ENCODE peak calls at places on chromosome 15, in four cellular contexts. H, K, T and C are unnamed samples.

GRCh38 chr15:90570643-90571042 is 40.9 kb downstream of the CRTC3 start:
- DNase-seq in T (no peak), H (no peak), K (no peak), C (no peak)

GRCh38 chr15:42608110-42608531 is 32.7 kb downstream of the STARD9 start:
- DNase-seq in T (peak; percentile 32), K (peak; percentile 33), H (no peak), C (peak; percentile 25)

GRCh38 chr15:71411538-71412482 is 296.5 kb downstream of the THSD4 start:
- DNase-seq in T (no peak), K (no peak), H (no peak), C (no peak)

GRCh38 chr15:97978408-97979130 is 18.1 kb downstream of the ARRDC4 start:
- DNase-seq in T (no peak), K (no peak), H (peak; percentile 89), C (no peak)

GRCh38 chr15:37142371-37142770 is 42.0 kb upstream of the MEIS2 start:
- DNase-seq in K (no peak), H (no peak), T (no peak), C (no peak)

GRCh38 chr15:85088300-85088699 is 106.6 kb downstream of the PDE8A start:
- DNase-seq in H (no peak), T (no peak), K (no peak), C (no peak)

GRCh38 chr15:101399431-101399830 is 90.1 kb downstream of the PCSK6 start:
- DNase-seq in T (no peak), H (no peak), K (no peak), C (no peak)

GRCh38 chr15:85598203-85598602 is 196.5 kb downstream of the KLHL25 start:
- DNase-seq in K (no peak), H (no peak), T (no peak), C (no peak)

GRCh38 chr15:43133429-43134156 is at the start of gene TMEM62:
- DNase-seq in K (peak; percentile 70), T (peak; percentile 63), H (peak; percentile 94), C (peak; percentile 74)

GRCh38 chr15:88498991-88499390 is 31.5 kb downstream of the MRPS11 start:
- DNase-seq in H (no peak), T (no peak), K (no peak), C (no peak)

GRCh38 chr15:41928637-41929620 is 35.1 kb upstream of the SPTBN5 start:
- DNase-seq in H (no peak), K (peak; percentile 56), T (no peak), C (no peak)

GRCh38 chr15:28895566-28895965 is 9.8 kb downstream of the APBA2 start:
- DNase-seq in K (no peak), H (no peak), T (no peak), C (no peak)

GRCh38 chr15:66743703-66744536 is 41.9 kb downstream of the SMAD6 start:
- DNase-seq in H (no peak), T (no peak), K (no peak), C (no peak)

DNA sequence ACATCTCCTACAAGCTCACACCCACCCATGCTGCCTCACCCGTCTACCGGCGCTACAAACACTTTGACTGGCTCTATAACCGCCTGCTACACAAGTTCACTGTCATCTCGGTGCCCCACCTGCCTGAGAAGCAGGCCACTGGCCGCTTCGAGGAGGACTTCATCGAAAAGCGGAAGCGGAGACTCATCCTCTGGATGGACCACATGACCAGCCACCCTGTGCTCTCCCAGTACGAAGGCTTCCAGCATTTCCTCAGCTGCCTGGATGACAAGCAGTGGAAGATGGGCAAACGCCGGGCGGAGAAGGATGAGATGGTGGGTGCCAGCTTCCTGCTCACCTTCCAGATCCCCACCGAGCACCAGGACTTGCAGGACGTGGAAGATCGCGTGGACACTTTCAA is 2.1 kb downstream of the SNX33 start:
- DNase-seq in K (no peak), H (no peak), T (no peak), C (no peak)
- H3K4me3 ChIP-seq in K (no peak overlapping the region), H (no peak overlapping the region), T (no peak overlapping the region), C (no peak overlapping the region)

GRCh38 chr15:81274255-81274654 is 49.7 kb downstream of the STARD5 start:
- DNase-seq in T (no peak), H (no peak), K (no peak), C (no peak)

GRCh38 chr15:81273855-81274254 is 50.1 kb downstream of the STARD5 start:
- DNase-seq in T (no peak), K (no peak), H (peak; percentile 81), C (no peak)

GRCh38 chr15:81275711-81276417 is 48.1 kb downstream of the STARD5 start:
- DNase-seq in H (no peak), T (no peak), K (no peak), C (no peak)

GRCh38 chr15:81273200-81273599 is 50.7 kb downstream of the STARD5 start:
- DNase-seq in H (no peak), T (no peak), K (no peak), C (no peak)

DNA sequence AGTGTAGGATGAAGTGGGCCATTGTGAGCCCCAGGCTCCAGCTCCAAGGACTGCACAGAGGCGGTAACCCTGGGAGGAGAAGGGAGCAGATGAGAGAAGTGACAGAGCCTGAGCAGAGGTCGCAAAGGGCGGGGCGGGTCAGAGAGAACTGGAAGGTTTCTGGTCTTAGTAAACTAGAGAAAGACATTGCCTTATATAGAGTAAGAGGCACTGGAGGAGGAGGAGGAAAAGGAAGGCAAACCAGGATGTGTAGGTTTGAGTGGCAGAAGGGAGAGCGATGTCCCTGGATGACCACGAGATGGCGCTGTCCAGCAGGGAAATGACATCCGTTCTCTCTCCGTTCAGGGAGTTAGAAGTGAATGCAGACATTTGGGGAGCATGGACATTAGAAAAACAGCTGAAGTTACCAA is 49.0 kb downstream of the STARD5 start:
- DNase-seq in T (peak; percentile 80), K (peak; percentile 67), H (peak; percentile 87), C (peak; percentile 72)
- H3K4me3 ChIP-seq in T (no peak overlapping the region), K (no peak overlapping the region), H (no peak overlapping the region), C (no peak overlapping the region)

GRCh38 chr15:40789119-40789518 is 17.8 kb upstream of the ZFYVE19 start:
- DNase-seq in K (no peak), T (no peak), H (no peak), C (no peak)

GRCh38 chr15:40785814-40786213 is 16.0 kb downstream of the C15orf62 start:
- DNase-seq in K (no peak), T (no peak), H (no peak), C (no peak)

GRCh38 chr15:40787344-40787841 is 17.6 kb downstream of the C15orf62 start:
- DNase-seq in H (no peak), T (peak; percentile 33), K (no peak), C (no peak)

GRCh38 chr15:40789999-40790398 is 16.9 kb upstream of the ZFYVE19 start:
- DNase-seq in H (no peak), K (no peak), T (no peak), C (no peak)

GRCh38 chr15:40787991-40788390 is 18.2 kb downstream of the C15orf62 start:
- DNase-seq in T (no peak), H (no peak), K (no peak), C (no peak)
- H3K4me3 ChIP-seq in T (no peak overlapping the region), H (no peak overlapping the region), K (no peak overlapping the region), C (no peak overlapping the region)

GRCh38 chr15:48494646-48495045 is 150.9 kb downstream of the FBN1 start:
- DNase-seq in K (no peak), T (no peak), H (no peak), C (no peak)
- H3K4me3 ChIP-seq in K (no peak overlapping the region), T (no peak overlapping the region), H (no peak overlapping the region), C (no peak overlapping the region)

DNA sequence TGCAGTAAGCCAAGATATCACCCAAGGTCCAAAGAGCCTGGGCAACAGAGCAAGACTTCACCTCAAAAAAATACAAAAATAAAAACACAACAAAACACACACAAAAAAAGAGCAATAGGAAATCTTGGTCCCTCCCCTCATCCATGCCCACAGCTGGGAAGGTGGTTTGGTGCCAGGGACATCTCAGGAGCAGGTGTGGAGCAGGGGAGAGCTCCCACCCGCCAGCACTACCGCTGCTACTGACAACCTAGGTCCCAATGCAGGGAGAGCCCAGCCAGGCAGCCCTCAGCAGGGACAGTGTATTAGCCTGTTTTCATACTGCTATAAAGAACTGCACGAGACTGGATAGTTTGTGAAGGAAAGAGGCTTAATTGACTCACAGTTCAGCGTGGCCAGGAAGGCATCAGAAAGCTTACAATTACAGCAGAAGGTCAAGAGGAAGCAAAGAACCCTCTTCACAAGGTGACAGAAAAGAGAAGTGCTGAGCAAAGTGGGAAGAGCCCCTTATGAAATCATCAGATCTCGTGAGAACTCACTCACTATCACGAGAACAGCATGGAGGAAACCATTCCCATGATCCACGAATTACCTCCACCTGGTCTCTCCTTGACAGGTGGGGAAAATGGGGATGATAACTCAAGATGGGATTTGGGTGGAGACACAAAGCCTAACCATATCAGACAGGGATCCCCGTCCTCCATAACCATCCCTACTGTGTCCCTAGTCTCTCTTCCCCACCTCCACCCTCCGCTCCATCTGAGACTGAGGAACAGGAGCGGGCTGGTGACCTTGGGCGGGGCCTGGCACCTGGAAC is 218.6 kb downstream of the TBC1D2B start:
- DNase-seq in T (no peak), K (no peak), H (peak; percentile 27), C (no peak)
- H3K4me3 ChIP-seq in T (no peak overlapping the region), K (no peak overlapping the region), H (no peak overlapping the region), C (no peak overlapping the region)

DNA sequence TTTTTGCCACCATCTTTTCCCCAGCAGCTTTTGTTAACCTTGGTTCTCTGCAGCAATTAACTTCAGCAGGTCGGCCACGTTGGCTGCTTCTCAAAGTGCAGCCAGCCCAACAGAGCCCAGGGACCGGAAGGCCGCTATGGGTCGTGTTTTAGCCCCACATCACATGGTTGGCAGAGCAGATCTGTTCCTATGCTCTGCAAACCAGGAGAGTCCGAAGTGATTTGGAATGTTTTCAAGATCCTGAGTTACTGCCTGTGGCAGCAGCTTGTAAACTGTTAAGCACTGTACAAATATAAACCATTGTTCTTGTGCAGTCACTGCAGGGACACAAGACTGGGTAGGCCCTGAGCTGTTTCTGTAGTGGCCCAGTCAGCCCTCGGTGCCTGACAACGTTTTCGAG is 69.6 kb upstream of the MYZAP start:
- DNase-seq in T (no peak), H (peak; percentile 72), K (no peak), C (no peak)
- H3K4me3 ChIP-seq in T (no peak overlapping the region), H (no peak overlapping the region), K (no peak overlapping the region), C (no peak overlapping the region)

GRCh38 chr15:73924258-73924921 is 1.9 kb upstream of the LOXL1 start:
- DNase-seq in H (no peak), T (no peak), K (peak; percentile 48), C (no peak)

GRCh38 chr15:73921257-73921890 is 4.9 kb upstream of the LOXL1 start:
- DNase-seq in K (no peak), T (no peak), H (no peak), C (no peak)

GRCh38 chr15:73923156-73923487 is 3.1 kb upstream of the LOXL1 start:
- DNase-seq in T (no peak), K (no peak), H (no peak), C (no peak)

GRCh38 chr15:73923488-73924164 is 2.6 kb upstream of the LOXL1 start:
- DNase-seq in T (no peak), K (no peak), H (no peak), C (no peak)

GRCh38 chr15:73922186-73923151 is 3.8 kb upstream of the LOXL1 start:
- DNase-seq in T (no peak), H (no peak), K (peak; percentile 83), C (no peak)
- H3K4me3 ChIP-seq in T (no peak overlapping the region), H (no peak overlapping the region), K (peak overlapping the region; percentile 18), C (no peak overlapping the region)

GRCh38 chr15:92880796-92881569 is 19.1 kb upstream of the CHD2 start:
- DNase-seq in T (no peak), K (no peak), H (no peak), C (no peak)
- H3K4me3 ChIP-seq in T (peak overlapping the region; percentile 84), K (no peak overlapping the region), H (peak overlapping the region; percentile 51), C (no peak overlapping the region)

GRCh38 chr15:31223478-31224350 is 102.9 kb upstream of the KLF13 start:
- DNase-seq in H (no peak), T (no peak), K (no peak), C (no peak)
- H3K4me3 ChIP-seq in H (no peak overlapping the region), T (no peak overlapping the region), K (no peak overlapping the region), C (no peak overlapping the region)